ENCODE peak calls at places on chromosomes 11 and 22, in five cellular contexts. R, N, Q, O and B are unnamed samples.

GRCh38 chr11:71420455-71421241 is 27.5 kb downstream of the DHCR7 start:
- DNase-seq in R (peak; percentile 74), N (peak; percentile 75), Q (no peak), O (peak; percentile 53), B (no peak)

GRCh38 chr11:110095554-110095953 is 2.4 kb downstream of the ZC3H12C start:
- DNase-seq in R (no peak), N (no peak), Q (no peak), O (no peak), B (no peak)

GRCh38 chr11:77044356-77044755 is 10.2 kb downstream of the B3GNT6 start:
- DNase-seq in R (no peak), N (no peak), Q (no peak), O (no peak), B (no peak)

GRCh38 chr11:87097582-87097981 is 59.8 kb downstream of the TMEM135 start:
- DNase-seq in R (peak; percentile 63), N (peak; percentile 76), Q (no peak), O (peak; percentile 61), B (peak; percentile 7)

GRCh38 chr11:8586805-8587204 is 7.2 kb downstream of the STK33 start:
- DNase-seq in R (no peak), N (no peak), Q (no peak), O (no peak), B (no peak)

GRCh38 chr11:115104851-115105453 is 399.3 kb downstream of the CADM1 start:
- DNase-seq in R (no peak), N (no peak), Q (no peak), O (no peak), B (no peak)

GRCh38 chr11:16356751-16357365 is 512 bp upstream of the SOX6 start:
- DNase-seq in R (no peak), N (no peak), Q (no peak), O (no peak), B (no peak)

GRCh38 chr11:86738615-86739014 is 61.7 kb upstream of the PRSS23 start:
- DNase-seq in R (no peak), N (no peak), Q (no peak), O (no peak), B (no peak)

GRCh38 chr11:75055511-75055910 is 41.2 kb downstream of the OR2AT4 start:
- DNase-seq in R (no peak), N (no peak), Q (no peak), O (no peak), B (no peak)

GRCh38 chr11:88886796-88887195 is 179.0 kb downstream of the GRM5 start:
- DNase-seq in R (peak; percentile 57), N (peak; percentile 21), Q (no peak), O (peak; percentile 33), B (peak; percentile 13)

GRCh38 chr22:46430961-46431838 is 95.7 kb downstream of the TRMU start:
- DNase-seq in R (no peak), N (peak; percentile 80), Q (no peak), O (peak; percentile 70), B (no peak)

GRCh38 chr22:46428602-46429326 is 93.2 kb downstream of the TRMU start:
- DNase-seq in R (no peak), N (no peak), Q (no peak), O (no peak), B (no peak)

GRCh38 chr22:46429327-46429853 is 93.9 kb downstream of the TRMU start:
- DNase-seq in R (no peak), N (no peak), Q (no peak), O (peak; percentile 41), B (no peak)

GRCh38 chr22:46433318-46433717 is 97.8 kb downstream of the TRMU start:
- DNase-seq in R (no peak), N (no peak), Q (no peak), O (no peak), B (no peak)

GRCh38 chr22:46432164-46433068 is 96.9 kb downstream of the TRMU start:
- DNase-seq in R (no peak), N (no peak), Q (no peak), O (peak; percentile 63), B (no peak)
- H3K27ac ChIP-seq in R (no peak overlapping the region), N (no peak overlapping the region), Q (no peak overlapping the region), O (peak overlapping the region; percentile 34), B (no peak overlapping the region)

GRCh38 chr22:39528080-39528661 is 4.4 kb downstream of the RPS19BP1 start:
- DNase-seq in R (no peak), N (no peak), Q (no peak), O (no peak), B (no peak)

GRCh38 chr22:39530692-39531331 is 1.7 kb downstream of the RPS19BP1 start:
- DNase-seq in R (no peak), N (peak; percentile 68), Q (no peak), O (peak; percentile 54), B (no peak)

GRCh38 chr22:39529487-39529851 is 3.1 kb downstream of the RPS19BP1 start:
- DNase-seq in R (no peak), N (no peak), Q (no peak), O (peak; percentile 36), B (no peak)

GRCh38 chr22:39528681-39529486 is 3.7 kb downstream of the RPS19BP1 start:
- DNase-seq in R (peak; percentile 92), N (peak; percentile 96), Q (peak; percentile 90), O (peak; percentile 95), B (peak; percentile 56)

GRCh38 chr22:39530136-39530535 is 2.4 kb downstream of the RPS19BP1 start:
- DNase-seq in R (no peak), N (no peak), Q (no peak), O (no peak), B (no peak)
- H3K4me1 ChIP-seq in R (peaks cover 33% of the 10 kb centered on the region), N (peaks cover 34% of the 10 kb centered on the region), Q (peaks cover 43% of the 10 kb centered on the region), O (peaks cover 43% of the 10 kb centered on the region), B (no peaks in the 10 kb centered on the region)

GRCh38 chr11:124069429-124070401 is 28.6 kb upstream of the OR10G7 start:
- DNase-seq in R (peak; percentile 53), N (peak; percentile 80), Q (peak; percentile 17), O (peak; percentile 59), B (no peak)
- TF ChIP-seq CTCF in R (peak; percentile 40), N (peak; percentile 58), Q (peak; percentile 19), O (peak; percentile 54), B (peak; percentile 89)

GRCh38 chr22:27060188-27060587 is 402.8 kb downstream of the MIAT start:
- DNase-seq in R (no peak), N (no peak), Q (no peak), O (no peak), B (no peak)

GRCh38 chr22:27065259-27065658 is 407.9 kb downstream of the MIAT start:
- DNase-seq in R (no peak), N (no peak), Q (no peak), O (no peak), B (no peak)

GRCh38 chr22:27062857-27063256 is 405.5 kb downstream of the MIAT start:
- DNase-seq in R (no peak), N (no peak), Q (no peak), O (no peak), B (no peak)

GRCh38 chr22:27063381-27063780 is 406.0 kb downstream of the MIAT start:
- DNase-seq in R (no peak), N (no peak), Q (no peak), O (no peak), B (no peak)

GRCh38 chr22:27063841-27064240 is 406.5 kb downstream of the MIAT start:
- DNase-seq in R (no peak), N (no peak), Q (no peak), O (no peak), B (no peak)
- H3K27ac ChIP-seq in R (no peak overlapping the region), N (no peak overlapping the region), Q (no peak overlapping the region), O (no peak overlapping the region), B (no peak overlapping the region)

DNA sequence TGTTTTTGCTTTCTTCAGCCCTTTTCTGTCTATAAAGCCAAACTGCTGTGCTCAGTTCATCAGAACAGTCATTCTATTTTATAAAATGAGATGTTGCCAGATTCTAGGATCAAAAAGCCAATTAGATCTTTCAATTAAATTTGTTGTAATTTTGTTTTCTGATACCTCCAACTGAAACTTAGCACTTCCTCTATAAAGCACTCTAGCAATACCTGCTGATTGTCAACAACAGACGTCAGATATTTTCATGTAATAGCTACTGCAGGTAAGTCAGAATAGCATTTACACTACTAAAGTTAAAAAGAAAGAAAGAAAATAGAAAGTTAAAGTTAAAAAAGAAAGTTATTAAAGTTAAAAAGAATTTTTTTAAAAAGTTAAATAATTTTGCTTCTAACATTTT is 19.6 kb downstream of the RRAS2 start:
- DNase-seq in R (no peak), N (no peak), Q (no peak), O (no peak), B (no peak)
- H3K4me1 ChIP-seq in R (peaks cover 9% of the 10 kb centered on the region), N (peaks cover 3% of the 10 kb centered on the region), Q (peaks cover 62% of the 10 kb centered on the region), O (no peaks in the 10 kb centered on the region), B (peaks cover 23% of the 10 kb centered on the region)

GRCh38 chr11:67401495-67402191 is at the start of gene PPP1CA:
- DNase-seq in R (peak; percentile 89), N (peak; percentile 96), Q (peak; percentile 91), O (peak; percentile 93), B (no peak)
- TF ChIP-seq CTCF in R (peak; percentile 75), N (peak; percentile 51), Q (peak; percentile 63), O (peak; percentile 21), B (peak; percentile 61)

GRCh38 chr22:43013355-43014061 is 1.4 kb downstream of the PACSIN2 start:
- DNase-seq in R (no peak), N (peak; percentile 33), Q (no peak), O (peak; percentile 57), B (no peak)

GRCh38 chr22:43017525-43018290 is 2.8 kb upstream of the PACSIN2 start:
- DNase-seq in R (no peak), N (no peak), Q (no peak), O (no peak), B (no peak)

GRCh38 chr22:43014062-43014875 is 680 bp downstream of the PACSIN2 start:
- DNase-seq in R (no peak), N (peak; percentile 71), Q (peak; percentile 45), O (peak; percentile 69), B (no peak)

GRCh38 chr22:43014876-43015676 is at the start of gene PACSIN2:
- DNase-seq in R (peak; percentile 96), N (peak; percentile 99), Q (peak; percentile 100), O (peak; percentile 100), B (peak; percentile 92)

DNA sequence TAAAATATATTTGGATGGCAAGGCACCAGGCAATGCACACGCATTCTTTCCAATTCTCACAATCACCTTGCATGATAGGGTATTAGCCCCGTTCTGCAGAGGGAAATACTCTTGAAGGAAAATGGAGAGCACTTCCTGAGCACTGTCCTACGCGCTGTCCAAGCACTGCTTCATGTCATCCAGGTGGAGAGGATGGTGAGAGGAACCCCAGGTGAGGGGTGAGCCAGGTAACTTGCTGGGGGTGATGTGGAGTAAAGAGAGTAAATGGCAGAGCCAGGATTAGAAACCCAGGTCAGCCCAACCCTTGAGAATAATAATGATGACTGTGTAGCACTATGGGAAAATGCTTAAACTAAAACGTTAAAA is 711 bp upstream of the PACSIN2 start:
- DNase-seq in R (no peak), N (no peak), Q (no peak), O (no peak), B (no peak)
- H3K27ac ChIP-seq in R (peak overlapping the region; percentile 69), N (peak overlapping the region; percentile 19), Q (no peak overlapping the region), O (peak overlapping the region; percentile 20), B (no peak overlapping the region)

GRCh38 chr22:40202225-40202944 is 24.7 kb downstream of the TNRC6B start:
- DNase-seq in R (no peak), N (no peak), Q (no peak), O (no peak), B (no peak)
- H3K4me1 ChIP-seq in R (no peaks in the 10 kb centered on the region), N (peaks cover 16% of the 10 kb centered on the region), Q (peaks cover 77% of the 10 kb centered on the region), O (no peaks in the 10 kb centered on the region), B (no peaks in the 10 kb centered on the region)